ENCODE peak calls at places on chromosomes 16 and 17, in nine cellular contexts. L is BE2C, Y is AG04450, G is mucosa of descending colon, N is WERI-Rb-1, A is pancreas, C is heart left ventricle, M is AG09309, J is endothelial cell of umbilical vein. I is an unnamed sample.
A peak's percentile ranks its signal among the peaks of the same experiment; 100 is the strongest.

GRCh38 chr16:8912793-8913192 is 30.6 kb downstream of the LITAFD start:
- DNase-seq in C (no peak), M (no peak), A (no peak), L (no peak), N (no peak), Y (no peak), J (no peak), G (no peak), I (no peak)

GRCh38 chr16:52597073-52597771 is 50.3 kb upstream of the TOX3 start:
- DNase-seq in L (no peak), C (no peak), Y (no peak), J (no peak), N (no peak), A (peak; percentile 16), M (no peak), G (no peak), I (no peak)

GRCh38 chr17:27478901-27479531 is 22.8 kb downstream of the KSR1 start:
- DNase-seq in L (no peak), Y (no peak), J (no peak), C (no peak), N (no peak), G (no peak), M (no peak), A (no peak), I (no peak)

GRCh38 chr17:48310748-48311213 is 119.2 kb downstream of the SKAP1 start:
- DNase-seq in A (no peak), N (peak; percentile 89), J (no peak), M (no peak), Y (no peak), C (no peak), G (no peak), L (no peak), I (peak; percentile 42)

GRCh38 chr16:46719528-46719927 is 28.6 kb downstream of the MYLK3 start:
- DNase-seq in Y (no peak), A (no peak), N (no peak), J (no peak), M (no peak), G (no peak), C (no peak), L (no peak), I (no peak)

GRCh38 chr16:10679921-10680320 is 14.8 kb downstream of the TEKT5 start:
- DNase-seq in L (no peak), Y (no peak), A (no peak), C (no peak), N (no peak), M (no peak), J (no peak), G (no peak), I (no peak)

GRCh38 chr17:44940321-44940720 is 7.3 kb downstream of the KIF18B start:
- DNase-seq in M (no peak), G (no peak), A (no peak), C (no peak), N (no peak), J (no peak), Y (no peak), L (no peak), I (peak; percentile 66)

GRCh38 chr17:2058521-2059124 is 3.7 kb downstream of the HIC1 start:
- DNase-seq in A (peak; percentile 70), J (no peak), M (no peak), N (no peak), L (no peak), C (peak; percentile 93), G (peak; percentile 89), Y (no peak), I (no peak)

GRCh38 chr17:57943645-57944044 is 11.6 kb downstream of the CUEDC1 start:
- DNase-seq in M (no peak), G (no peak), J (no peak), Y (no peak), L (no peak), C (no peak), A (no peak), N (no peak), I (no peak)

GRCh38 chr16:80317132-80318098 is 223.4 kb upstream of the DYNLRB2 start:
- DNase-seq in L (no peak), Y (no peak), A (no peak), C (no peak), G (no peak), N (peak; percentile 5), J (no peak), M (no peak), I (peak; percentile 26)

GRCh38 chr16:57915811-57916479 is 55.0 kb downstream of the CNGB1 start:
- DNase-seq in G (no peak), N (no peak), A (no peak), L (no peak), C (no peak), Y (no peak), M (no peak), J (no peak), I (no peak)
- TF ChIP-seq CTCF in G (no peak), N (no peak), A (no peak), L (no peak), C (no peak), Y (no peak), M (no peak), J (no peak), I (no peak)

GRCh38 chr16:25691519-25692091 is at the start of gene HS3ST4:
- DNase-seq in J (no peak), L (no peak), C (no peak), M (no peak), N (peak; percentile 76), A (no peak), G (no peak), Y (no peak), I (no peak)

GRCh38 chr16:25690563-25691143 is 1.1 kb upstream of the HS3ST4 start:
- DNase-seq in J (no peak), L (no peak), N (no peak), M (no peak), A (no peak), C (no peak), G (no peak), Y (no peak), I (no peak)

GRCh38 chr16:25693621-25694020 is 1.9 kb downstream of the HS3ST4 start:
- DNase-seq in Y (no peak), L (no peak), C (no peak), G (no peak), M (no peak), A (no peak), J (no peak), N (peak; percentile 69), I (no peak)

GRCh38 chr16:25692307-25692706 is 548 bp downstream of the HS3ST4 start:
- DNase-seq in L (no peak), J (no peak), A (no peak), G (no peak), M (no peak), Y (no peak), C (no peak), N (peak; percentile 33), I (no peak)

GRCh38 chr16:25692734-25693508 is 1.2 kb downstream of the HS3ST4 start:
- DNase-seq in Y (no peak), L (no peak), M (no peak), J (no peak), N (peak; percentile 33), C (no peak), G (no peak), A (no peak), I (no peak)
- H3K4me3 ChIP-seq in Y (no peak overlapping the region), L (no peak overlapping the region), M (no peak overlapping the region), J (no peak overlapping the region), N (peak overlapping the region; percentile 63), C (no peak overlapping the region), G (no peak overlapping the region), A (no peak overlapping the region), I (peak overlapping the region; percentile 6)

DNA sequence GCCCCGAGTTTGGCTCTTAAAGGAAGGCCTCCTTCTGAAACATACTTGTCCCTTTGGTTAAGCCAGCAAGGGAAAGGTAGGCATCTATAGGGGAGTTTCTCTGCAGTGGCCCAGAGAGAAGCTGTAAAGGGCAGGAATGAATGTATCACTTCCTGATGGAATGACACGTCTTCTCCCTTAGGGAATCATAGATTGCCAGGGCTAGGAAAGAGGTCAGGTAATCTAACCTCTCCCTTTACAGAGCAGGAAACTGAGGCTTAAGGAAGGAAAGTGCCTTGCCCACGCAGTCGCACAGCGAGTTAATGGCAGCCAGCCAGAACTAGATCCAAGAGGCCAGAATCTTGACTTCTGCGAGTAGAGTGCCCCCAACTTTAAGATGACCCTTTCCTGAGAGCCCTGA is 66.1 kb downstream of the NEUROD2 start:
- DNase-seq in Y (no peak), M (no peak), N (no peak), C (no peak), L (no peak), A (no peak), G (no peak), J (peak; percentile 75), I (no peak)
- TF ChIP-seq CTCF in Y (no peak), M (no peak), N (no peak), C (no peak), L (no peak), A (no peak), G (no peak), J (no peak), I (no peak)

GRCh38 chr16:641326-642188 is at the start of gene MCRIP2:
- DNase-seq in J (peak; percentile 62), C (peak; percentile 94), L (peak; percentile 89), Y (peak; percentile 41), M (no peak), A (peak; percentile 89), N (peak; percentile 85), G (peak; percentile 93), I (peak; percentile 87)

GRCh38 chr16:640614-641013 is 1.0 kb upstream of the MCRIP2 start:
- DNase-seq in J (no peak), G (no peak), L (no peak), C (no peak), Y (no peak), N (no peak), A (no peak), M (no peak), I (no peak)

GRCh38 chr16:642189-643049 is 791 bp downstream of the MCRIP2 start:
- DNase-seq in N (peak; percentile 42), A (peak; percentile 88), G (peak; percentile 87), J (no peak), Y (no peak), C (no peak), L (peak; percentile 53), M (no peak), I (peak; percentile 72)

GRCh38 chr16:644556-644955 is 2.9 kb downstream of the MCRIP2 start:
- DNase-seq in N (no peak), A (no peak), C (no peak), L (no peak), G (no peak), M (no peak), J (no peak), Y (no peak), I (no peak)

DNA sequence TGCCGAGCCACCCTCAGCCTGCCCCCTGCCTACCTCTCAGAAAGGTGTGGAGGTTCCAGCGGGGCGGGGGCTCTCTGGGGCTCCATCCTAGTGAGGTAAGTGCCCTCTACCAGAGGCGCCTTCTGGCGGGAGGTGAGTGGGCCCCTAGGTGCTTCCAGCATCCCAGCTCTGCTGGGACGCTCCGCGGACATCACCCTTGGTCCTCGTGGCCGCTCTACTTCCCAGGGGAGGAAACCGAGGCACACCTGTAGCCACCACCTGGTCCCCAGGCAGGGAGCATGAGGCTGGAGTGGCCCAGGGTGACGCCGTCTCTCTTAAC is 1.4 kb downstream of the MCRIP2 start:
- DNase-seq in A (no peak), Y (no peak), G (no peak), N (no peak), L (no peak), C (no peak), J (no peak), M (no peak), I (no peak)
- H3K4me3 ChIP-seq in A (peak overlapping the region; percentile 79), Y (peak overlapping the region; percentile 80), G (no peak overlapping the region), N (no peak overlapping the region), L (peak overlapping the region; percentile 65), C (peak overlapping the region; percentile 62), J (no peak overlapping the region), M (peak overlapping the region; percentile 84), I (peak overlapping the region; percentile 85)